ENCODE peak calls at places on chromosomes 3 and 15, in eight cellular contexts. Y is SJSA1, B is NCI-H187 treated with DMSO at 0.1 percent for 48 hours, X is keratinocyte, I is T-helper 17 cell, T is AG09319, K is astrocyte of the cerebellum, D is occipital lobe. F is an unnamed sample.

GRCh38 chr3:150149651-150150051 is 179.0 kb upstream of the PFN2 start:
- DNase-seq in Y (no peak), B (peak), X (no peak), I (no peak), T (peak), K (peak), D (no peak), F (no peak)

GRCh38 chr3:46913644-46914043 is 36.1 kb downstream of the PTH1R start:
- DNase-seq in Y (no peak), B (no peak), X (peak), I (no peak), T (no peak), K (peak), D (no peak), F (no peak)

GRCh38 chr3:153130312-153130977 is 31.6 kb upstream of the RAP2B start:
- DNase-seq in Y (no peak), B (no peak), X (no peak), I (no peak), T (no peak), K (peak), D (no peak), F (peak)

GRCh38 chr15:48811325-48811938 is 563 bp upstream of the CEP152 start:
- DNase-seq in Y (no peak), B (no peak), X (no peak), I (no peak), T (no peak), K (no peak), D (no peak), F (no peak)

GRCh38 chr3:107794664-107795443 is 272.1 kb downstream of the BBX start:
- DNase-seq in Y (no peak), B (no peak), X (no peak), I (no peak), T (no peak), K (no peak), D (no peak), F (no peak)

GRCh38 chr3:171365489-171365888 is 94.7 kb downstream of the TNIK start:
- DNase-seq in Y (no peak), B (peak), X (no peak), I (no peak), T (peak), K (no peak), D (no peak), F (no peak)

GRCh38 chr3:106049876-106050275 is 181.1 kb upstream of the CBLB start:
- DNase-seq in Y (no peak), B (no peak), X (no peak), I (no peak), T (no peak), K (no peak), D (no peak), F (no peak)

GRCh38 chr15:37788767-37789391 is 145.6 kb upstream of the TMCO5A start:
- DNase-seq in Y (no peak), B (no peak), X (no peak), I (no peak), T (no peak), K (no peak), D (no peak), F (no peak)

GRCh38 chr15:87623832-87624231 is 632.7 kb downstream of the NTRK3 start:
- DNase-seq in Y (no peak), B (no peak), X (no peak), I (no peak), T (no peak), K (no peak), D (no peak), F (no peak)

GRCh38 chr3:194485471-194485875 is 1.3 kb downstream of the ATP13A3 start:
- DNase-seq in Y (no peak), B (no peak), X (no peak), I (no peak), T (no peak), K (no peak), D (no peak), F (no peak)

GRCh38 chr3:2847062-2847841 is 262.9 kb downstream of the IL5RA start:
- DNase-seq in Y (no peak), B (no peak), X (no peak), I (no peak), T (no peak), K (no peak), D (no peak), F (no peak)

GRCh38 chr3:62159693-62160092 is 213.7 kb downstream of the FEZF2 start:
- DNase-seq in Y (no peak), B (no peak), X (no peak), I (no peak), T (peak), K (peak), D (no peak), F (no peak)

GRCh38 chr15:73540161-73540560 is 93.0 kb downstream of the NPTN start:
- DNase-seq in Y (no peak), B (no peak), X (no peak), I (no peak), T (no peak), K (no peak), D (no peak), F (no peak)

GRCh38 chr3:45984331-45985312 is 11.0 kb downstream of the FYCO1 start:
- DNase-seq in Y (no peak), B (no peak), X (no peak), I (no peak), T (peak), K (no peak), D (no peak), F (no peak)

GRCh38 chr3:184029456-184029950 is 2.0 kb upstream of the HTR3D start:
- DNase-seq in Y (no peak), B (no peak), X (no peak), I (no peak), T (no peak), K (no peak), D (no peak), F (no peak)

GRCh38 chr3:99366663-99367429 is 271.5 kb upstream of the COL8A1 start:
- DNase-seq in Y (no peak), B (no peak), X (no peak), I (no peak), T (no peak), K (no peak), D (no peak), F (no peak)

GRCh38 chr15:69762373-69763148 is 309.9 kb downstream of the RPLP1 start:
- DNase-seq in Y (no peak), B (peak), X (no peak), I (no peak), T (no peak), K (no peak), D (no peak), F (no peak)

GRCh38 chr3:48466386-48467109 is 20.0 kb downstream of the ATRIP start:
- DNase-seq in Y (no peak), B (no peak), X (no peak), I (no peak), T (no peak), K (no peak), D (no peak), F (no peak)

GRCh38 chr3:36992806-36993325 is at the start of gene EPM2AIP1:
- DNase-seq in Y (peak), B (no peak), X (peak), I (peak), T (no peak), K (no peak), D (no peak), F (no peak)

GRCh38 chr3:159938712-159939111 is 49.9 kb upstream of the IL12A start:
- DNase-seq in Y (no peak), B (no peak), X (no peak), I (no peak), T (no peak), K (no peak), D (no peak), F (no peak)

GRCh38 chr3:168212664-168213255 is 117.0 kb upstream of the GOLIM4 start:
- DNase-seq in Y (no peak), B (no peak), X (no peak), I (no peak), T (no peak), K (no peak), D (no peak), F (no peak)

GRCh38 chr3:87324609-87325008 is 48.2 kb upstream of the POU1F1 start:
- DNase-seq in Y (no peak), B (no peak), X (no peak), I (no peak), T (no peak), K (no peak), D (no peak), F (no peak)

GRCh38 chr3:100407164-100407563 is 5.8 kb downstream of the LNP1 start:
- DNase-seq in Y (no peak), B (no peak), X (no peak), I (no peak), T (no peak), K (no peak), D (no peak), F (no peak)

GRCh38 chr15:64623347-64624024 is 151.9 kb downstream of the RBPMS2 start:
- DNase-seq in Y (no peak), B (no peak), X (no peak), I (no peak), T (peak), K (no peak), D (peak), F (no peak)

GRCh38 chr15:69117431-69117841 is 43.0 kb upstream of the GLCE start:
- DNase-seq in Y (no peak), B (peak), X (no peak), I (no peak), T (no peak), K (no peak), D (no peak), F (no peak)

GRCh38 chr3:104628185-104628789 is 738.4 kb upstream of the ALCAM start:
- DNase-seq in Y (no peak), B (no peak), X (peak), I (no peak), T (peak), K (peak), D (no peak), F (peak)

GRCh38 chr3:185164428-185165217 is 11.8 kb upstream of the C3orf70 start:
- DNase-seq in Y (no peak), B (no peak), X (no peak), I (no peak), T (no peak), K (no peak), D (no peak), F (no peak)

GRCh38 chr15:45100884-45101622 is 12.9 kb downstream of the DUOX2 start:
- DNase-seq in Y (no peak), B (no peak), X (no peak), I (no peak), T (no peak), K (no peak), D (no peak), F (no peak)

GRCh38 chr3:30492581-30493192 is 113.7 kb upstream of the TGFBR2 start:
- DNase-seq in Y (no peak), B (no peak), X (no peak), I (no peak), T (no peak), K (no peak), D (no peak), F (no peak)

GRCh38 chr15:37695719-37696118 is 238.7 kb upstream of the TMCO5A start:
- DNase-seq in Y (no peak), B (no peak), X (no peak), I (no peak), T (no peak), K (peak), D (no peak), F (peak)

GRCh38 chr15:90681480-90681879 is 35.7 kb upstream of the BLM start:
- DNase-seq in Y (peak), B (no peak), X (no peak), I (no peak), T (peak), K (peak), D (no peak), F (no peak)

F was measured in retinal pigment epithelial cell.